ENCODE peak calls at places on chromosomes 12 and 14, in eight cellular contexts. H is cardiac muscle cell; I is neuronal stem cell; B is GM12865; F is EH; X is cerebellum; P is GM04504; D is stimulated activated CD8-positive, alpha-beta memory T cell treated with anti-CD3 and anti-CD28 coated beads, Interleukin-7, amount 100 ng/mL, for 1 hour. Z is an unnamed sample.
A peak's percentile ranks its signal among the peaks of the same experiment; 100 is the strongest.

GRCh38 chr14:91399868-91400640 is 17.6 kb downstream of the CCDC88C start:
- DNase-seq in H (no peak), I (no peak), B (peak; percentile 55), F (no peak), X (no peak), P (no peak), D (no peak), Z (no peak)

GRCh38 chr12:75656650-75657049 is 145.2 kb upstream of the KRR1 start:
- DNase-seq in H (no peak), I (no peak), B (no peak), F (peak; percentile 93), X (no peak), P (peak; percentile 67), D (no peak), Z (peak; percentile 60)

GRCh38 chr12:132315951-132316350 is 13.4 kb downstream of the GALNT9 start:
- DNase-seq in H (no peak), I (no peak), B (no peak), F (no peak), X (no peak), P (no peak), D (no peak), Z (no peak)

GRCh38 chr12:70609203-70609602 is 28.0 kb downstream of the PTPRB start:
- DNase-seq in H (peak; percentile 7), I (no peak), B (no peak), F (no peak), X (no peak), P (no peak), D (no peak), Z (no peak)

GRCh38 chr12:130953783-130954543 is at the start of gene ADGRD1:
- DNase-seq in H (peak; percentile 88), I (no peak), B (peak; percentile 18), F (peak; percentile 67), X (no peak), P (no peak), D (no peak), Z (peak; percentile 3)

GRCh38 chr12:6927999-6928702 is 392 bp downstream of the ATN1 start:
- DNase-seq in H (peak; percentile 40), I (no peak), B (no peak), F (no peak), X (peak; percentile 47), P (no peak), D (no peak), Z (no peak)

GRCh38 chr12:124242529-124243065 is 52.3 kb upstream of the RFLNA start:
- DNase-seq in H (no peak), I (no peak), B (no peak), F (no peak), X (no peak), P (no peak), D (no peak), Z (no peak)

GRCh38 chr12:131831021-131831571 is 2.9 kb downstream of the MMP17 start:
- DNase-seq in H (no peak), I (no peak), B (no peak), F (peak; percentile 52), X (no peak), P (no peak), D (no peak), Z (no peak)

GRCh38 chr12:103586132-103586531 is 941 bp upstream of the STAB2 start:
- DNase-seq in H (no peak), I (no peak), B (no peak), F (no peak), X (no peak), P (no peak), D (no peak), Z (no peak)

Z was measured in skeletal muscle cell.